ENCODE peak calls at places on chromosomes 7 and 10, in seven cellular contexts. M, T, H, J, P, X and D are unnamed samples.

GRCh38 chr7:66739953-66740301 is 606 bp upstream of the RABGEF1 start:
- DNase-seq in M (no peak), T (no peak), H (peak; percentile 10), J (no peak), P (no peak), X (no peak), D (no peak)

GRCh38 chr10:504806-505205 is 184.7 kb downstream of the DIP2C start:
- DNase-seq in M (no peak), T (no peak), H (no peak), J (no peak), P (no peak), X (no peak), D (no peak)

GRCh38 chr7:48089415-48089975 is 430 bp downstream of the UPP1 start:
- DNase-seq in M (no peak), T (peak; percentile 94), H (peak; percentile 41), J (no peak), P (no peak), X (no peak), D (no peak)

GRCh38 chr10:71548494-71548846 is 151.8 kb downstream of the CDH23 start:
- DNase-seq in M (peak; percentile 44), T (no peak), H (peak; percentile 18), J (peak; percentile 46), P (peak; percentile 0), X (no peak), D (peak; percentile 51)

GRCh38 chr10:16470747-16471146 is 33.9 kb downstream of the PTER start:
- DNase-seq in M (no peak), T (no peak), H (no peak), J (no peak), P (no peak), X (no peak), D (no peak)

GRCh38 chr10:108427081-108427480 is 1262.6 kb upstream of the SORCS1 start:
- DNase-seq in M (no peak), T (no peak), H (peak; percentile 14), J (no peak), P (no peak), X (no peak), D (no peak)

GRCh38 chr10:28685717-28686116 is 8.4 kb downstream of the BAMBI start:
- DNase-seq in M (no peak), T (no peak), H (no peak), J (no peak), P (no peak), X (no peak), D (no peak)

GRCh38 chr7:95601324-95601723 is 5.0 kb upstream of the PDK4 start:
- DNase-seq in M (no peak), T (no peak), H (no peak), J (no peak), P (no peak), X (no peak), D (no peak)

GRCh38 chr10:125283191-125283590 is 122.8 kb upstream of the CTBP2 start:
- DNase-seq in M (no peak), T (no peak), H (no peak), J (no peak), P (no peak), X (no peak), D (no peak)

GRCh38 chr7:157339777-157340677 is 3.2 kb downstream of the DNAJB6 start:
- DNase-seq in M (peak; percentile 70), T (no peak), H (peak; percentile 79), J (peak; percentile 72), P (peak; percentile 74), X (peak; percentile 65), D (peak; percentile 78)

GRCh38 chr10:113708640-113709039 is 28.9 kb downstream of the CASP7 start:
- DNase-seq in M (no peak), T (no peak), H (no peak), J (no peak), P (no peak), X (no peak), D (no peak)

GRCh38 chr10:113705344-113705878 is 25.7 kb downstream of the CASP7 start:
- DNase-seq in M (no peak), T (no peak), H (no peak), J (no peak), P (no peak), X (no peak), D (no peak)

GRCh38 chr10:113709221-113709838 is 29.6 kb downstream of the CASP7 start:
- DNase-seq in M (no peak), T (no peak), H (peak; percentile 62), J (peak; percentile 82), P (peak; percentile 85), X (no peak), D (no peak)

GRCh38 chr10:113706623-113707022 is 26.9 kb downstream of the CASP7 start:
- DNase-seq in M (no peak), T (no peak), H (no peak), J (no peak), P (no peak), X (no peak), D (no peak)

DNA sequence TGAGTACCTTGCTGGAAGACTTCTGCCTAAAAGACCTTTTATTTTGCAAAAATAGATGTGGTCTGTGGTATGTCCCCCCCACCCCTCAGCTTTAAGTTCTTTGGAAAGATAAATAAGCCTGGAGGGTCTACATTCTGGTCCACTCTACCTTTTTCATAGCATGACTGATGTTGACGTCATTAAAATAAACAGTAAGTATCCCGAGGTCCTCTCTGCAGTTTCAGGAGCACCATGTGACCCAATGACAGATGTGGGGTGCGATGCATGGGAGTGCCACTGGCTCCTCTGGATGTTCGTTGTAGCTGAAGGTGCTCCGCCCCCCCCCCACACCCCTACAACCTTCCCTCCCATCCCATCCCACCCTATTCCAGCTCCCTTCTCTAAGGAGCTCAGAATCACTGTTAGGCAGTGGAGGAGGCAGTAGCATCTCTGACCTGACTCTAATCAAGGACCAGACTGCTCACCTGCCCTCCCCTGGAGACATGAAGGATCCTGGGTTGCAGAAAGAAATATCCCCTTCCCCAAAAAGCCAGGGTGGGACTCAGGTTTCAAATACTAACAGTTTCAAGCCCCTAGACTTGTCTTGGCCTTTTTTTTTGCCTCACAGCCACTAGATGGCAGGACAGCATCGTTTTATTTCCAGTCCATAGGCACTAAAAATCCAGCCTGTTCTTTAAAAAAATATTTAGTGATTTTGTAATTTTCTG is 25.1 kb downstream of the CASP7 start:
- DNase-seq in M (peak; percentile 45), T (no peak), H (peak; percentile 68), J (peak; percentile 18), P (peak; percentile 60), X (peak; percentile 4), D (peak; percentile 25)
- TF ChIP-seq CTCF in M (peak; percentile 81), T (peak; percentile 45), H (peak; percentile 58), J (peak; percentile 78), P (peak; percentile 69), X (peak; percentile 67), D (peak; percentile 68)

DNA sequence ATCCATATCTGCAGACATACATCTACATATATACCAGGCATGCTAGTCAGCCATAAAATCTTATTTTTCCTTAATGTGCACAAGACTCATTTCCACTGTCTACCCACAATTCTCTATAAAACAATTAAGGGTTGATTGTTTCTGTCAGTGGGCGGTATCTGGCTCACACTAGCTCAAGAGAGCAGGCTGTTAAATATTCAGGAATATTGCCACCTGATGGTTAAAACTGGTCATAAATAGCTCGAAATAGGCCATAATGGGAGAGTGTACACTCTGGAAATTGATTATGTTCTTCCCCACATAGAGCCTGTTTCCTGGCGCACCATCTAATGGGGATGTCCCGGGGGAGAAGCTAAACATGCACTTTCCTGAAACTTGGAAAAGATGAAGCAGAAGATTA is 620.6 kb upstream of the ANKRD30A start:
- DNase-seq in M (no peak), T (no peak), H (peak; percentile 45), J (no peak), P (no peak), X (peak; percentile 28), D (no peak)
- TF ChIP-seq CTCF in M (no peak), T (no peak), H (peak; percentile 13), J (no peak), P (no peak), X (peak; percentile 28), D (no peak)

DNA sequence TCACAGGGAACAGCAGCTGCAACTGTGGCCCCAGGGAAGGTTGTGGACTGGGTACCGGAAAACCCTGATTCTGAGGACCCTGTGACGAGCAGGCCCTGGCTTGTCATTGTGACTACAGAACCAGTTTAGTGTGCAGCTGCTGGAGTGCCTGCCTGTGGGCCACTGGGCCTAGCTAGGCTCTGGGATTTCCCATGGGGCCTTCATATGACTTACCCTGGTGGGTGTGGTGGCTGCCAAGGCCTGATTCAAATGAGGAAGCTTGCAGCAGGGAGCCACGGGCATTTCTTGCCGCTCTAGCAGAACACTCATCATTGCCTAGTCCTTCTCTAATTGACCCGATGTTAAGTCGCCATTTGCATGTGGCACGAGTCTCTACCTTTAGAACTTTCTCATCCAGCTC is 14.7 kb upstream of the CAMK2G start:
- DNase-seq in M (no peak), T (no peak), H (no peak), J (peak; percentile 45), P (peak; percentile 78), X (peak; percentile 100), D (peak; percentile 30)
- TF ChIP-seq CTCF in M (no peak), T (no peak), H (no peak), J (no peak), P (no peak), X (no peak), D (no peak)

DNA sequence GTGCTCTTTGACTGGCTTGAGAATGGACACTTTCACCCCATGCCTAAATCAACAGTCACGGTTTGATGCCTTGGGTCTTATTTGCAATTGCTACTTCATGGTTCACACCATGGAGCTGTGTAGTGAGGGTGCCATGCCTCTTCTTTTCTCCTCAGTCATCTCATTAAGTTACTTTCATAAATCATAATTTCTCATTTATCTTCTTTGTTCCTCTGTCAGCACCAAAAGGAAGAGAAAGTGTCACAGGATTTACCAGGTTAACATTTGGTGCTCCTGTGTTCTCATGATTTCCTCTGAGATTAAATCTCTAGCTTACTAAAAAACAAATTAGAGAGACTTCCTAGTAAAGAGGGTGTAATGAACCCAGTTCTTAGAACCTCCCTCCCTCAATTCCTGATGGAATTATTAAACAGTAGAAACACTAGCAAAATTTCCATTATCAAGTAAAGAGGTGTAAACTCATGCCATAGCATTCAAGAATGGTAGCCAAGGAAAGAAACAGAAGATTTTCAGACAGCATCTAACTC is 75.7 kb downstream of the RAMP3 start:
- DNase-seq in M (no peak), T (no peak), H (no peak), J (no peak), P (no peak), X (no peak), D (no peak)
- TF ChIP-seq CTCF in M (no peak), T (no peak), H (no peak), J (no peak), P (no peak), X (no peak), D (no peak)

DNA sequence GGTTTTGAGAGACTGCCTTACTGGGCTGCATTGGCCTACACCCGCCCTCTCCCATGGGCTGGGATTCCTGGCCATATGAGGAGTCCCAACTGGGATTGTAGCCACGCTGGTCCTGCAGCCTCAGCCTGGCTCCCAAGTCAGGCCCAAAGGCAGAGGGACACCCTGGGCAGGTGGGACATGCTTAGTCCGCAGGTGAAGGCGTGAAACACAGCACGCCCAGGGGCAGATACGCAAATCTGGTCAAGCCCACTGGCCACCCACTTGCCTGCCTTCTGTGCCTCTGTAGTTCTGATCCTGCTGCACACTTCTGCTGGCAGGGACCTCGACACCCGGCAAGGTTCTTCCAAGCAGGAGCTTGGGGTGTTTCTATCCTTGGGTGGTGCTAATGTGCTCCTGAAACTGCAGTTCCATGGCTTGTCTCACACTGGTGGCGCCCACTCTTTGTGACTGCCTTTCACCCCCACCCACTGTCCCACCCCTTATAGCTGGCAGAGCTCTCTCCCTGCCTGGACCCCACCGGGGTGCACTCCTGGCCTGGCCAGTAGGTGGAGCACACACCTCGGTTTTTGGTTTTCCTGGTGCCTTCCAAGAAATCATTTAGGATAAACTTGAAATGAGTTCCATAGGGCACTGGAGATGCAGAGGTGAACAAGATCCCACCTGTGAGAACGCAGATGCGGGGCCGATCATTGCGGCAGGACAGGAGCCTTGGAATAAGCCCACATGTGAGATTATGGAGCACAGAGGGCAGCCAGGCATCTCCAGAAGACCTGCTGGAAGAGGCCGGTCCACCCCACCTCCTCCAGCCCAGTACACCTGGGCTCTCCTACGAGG is 47.9 kb downstream of the MKI67 start:
- DNase-seq in M (peak; percentile 65), T (no peak), H (peak; percentile 59), J (no peak), P (peak; percentile 37), X (no peak), D (peak; percentile 71)
- TF ChIP-seq CTCF in M (peak; percentile 74), T (peak; percentile 45), H (peak; percentile 83), J (peak; percentile 86), P (peak; percentile 86), X (peak; percentile 79), D (peak; percentile 88)